ENCODE peak calls at places on chromosomes 5 and 9, in six cellular contexts. Y is AG10803, R is spleen, G is foreskin fibroblast, T is cardiac muscle cell, Q is fibroblast of pulmonary artery. B is an unnamed sample.

GRCh38 chr5:38948501-38948900 is 102.7 kb downstream of the OSMR start:
- DNase-seq in Y (peak; percentile 78), R (no peak), G (peak; percentile 20), T (peak; percentile 53), Q (peak; percentile 66), B (no peak)

GRCh38 chr9:99964336-99964735 is 57.9 kb downstream of the STX17 start:
- DNase-seq in Y (peak; percentile 25), R (no peak), G (no peak), T (no peak), Q (peak; percentile 6), B (no peak)

GRCh38 chr9:100186356-100186755 is 87.3 kb downstream of the INVS start:
- DNase-seq in Y (peak; percentile 8), R (no peak), G (no peak), T (no peak), Q (no peak), B (no peak)

GRCh38 chr9:114696814-114697544 is 15.0 kb upstream of the TEX48 start:
- DNase-seq in Y (no peak), R (no peak), G (no peak), T (no peak), Q (no peak), B (peak; percentile 91)

GRCh38 chr5:123472150-123472549 is 39.8 kb upstream of the CSNK1G3 start:
- DNase-seq in Y (no peak), R (no peak), G (no peak), T (peak; percentile 19), Q (peak; percentile 28), B (no peak)

GRCh38 chr5:1727571-1727970 is 72.1 kb downstream of the MRPL36 start:
- DNase-seq in Y (no peak), R (peak; percentile 68), G (no peak), T (no peak), Q (no peak), B (no peak)

GRCh38 chr5:107696071-107696470 is 25.3 kb upstream of the EFNA5 start:
- DNase-seq in Y (no peak), R (no peak), G (no peak), T (no peak), Q (no peak), B (no peak)

GRCh38 chr5:81389015-81389414 is 4.9 kb downstream of the ACOT12 start:
- DNase-seq in Y (no peak), R (no peak), G (no peak), T (no peak), Q (no peak), B (no peak)

GRCh38 chr9:123550797-123551196 is 194.8 kb downstream of the CRB2 start:
- DNase-seq in Y (no peak), R (no peak), G (no peak), T (no peak), Q (no peak), B (no peak)

GRCh38 chr5:154038604-154039457 is at the start of the genes FAM114A2 and MFAP3:
- DNase-seq in Y (peak; percentile 79), R (peak; percentile 98), G (peak; percentile 81), T (peak; percentile 88), Q (peak; percentile 88), B (peak; percentile 96)

GRCh38 chr5:154034944-154035343 is 3.8 kb downstream of the FAM114A2 start:
- DNase-seq in Y (no peak), R (no peak), G (no peak), T (no peak), Q (no peak), B (no peak)

GRCh38 chr5:154042751-154043150 is 4.0 kb downstream of the MFAP3 start:
- DNase-seq in Y (peak; percentile 35), R (no peak), G (no peak), T (peak; percentile 52), Q (peak; percentile 69), B (no peak)

GRCh38 chr5:154039458-154039829 is 677 bp downstream of the MFAP3 start:
- DNase-seq in Y (no peak), R (no peak), G (no peak), T (no peak), Q (no peak), B (no peak)

DNA sequence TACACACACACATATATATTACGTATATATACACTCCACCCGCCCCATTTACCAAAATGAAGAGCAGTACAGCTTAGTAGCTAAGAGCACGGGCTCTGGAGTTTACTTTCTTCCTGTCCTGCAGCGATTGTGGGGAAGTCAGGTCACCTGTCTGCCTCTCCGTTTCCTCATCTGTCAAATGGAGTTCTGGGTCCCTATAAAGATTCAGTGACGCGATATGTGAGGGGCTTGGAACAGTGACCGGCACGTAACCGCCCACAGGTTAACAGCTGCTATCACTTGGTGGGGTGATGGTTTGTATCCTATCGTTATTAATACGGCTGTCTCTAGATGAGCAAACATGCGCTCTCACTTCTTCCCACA is 488 bp downstream of the FAM114A2 start:
- DNase-seq in Y (no peak), R (peak; percentile 71), G (peak; percentile 5), T (no peak), Q (no peak), B (peak; percentile 83)
- H3K4me3 ChIP-seq in Y (peak overlapping the region; percentile 94), R (peak overlapping the region; percentile 84), G (peak overlapping the region; percentile 96), T (peak overlapping the region; percentile 70), Q (peak overlapping the region; percentile 84), B (peak overlapping the region; percentile 99)

GRCh38 chr9:83707518-83707767 is 315 bp downstream of the UBQLN1 start:
- DNase-seq in Y (peak; percentile 78), R (no peak), G (no peak), T (no peak), Q (no peak), B (no peak)
- TF ChIP-seq CTCF in Y (no peak), R (no peak), G (no peak), T (no peak), Q (no peak), B (no peak)

DNA sequence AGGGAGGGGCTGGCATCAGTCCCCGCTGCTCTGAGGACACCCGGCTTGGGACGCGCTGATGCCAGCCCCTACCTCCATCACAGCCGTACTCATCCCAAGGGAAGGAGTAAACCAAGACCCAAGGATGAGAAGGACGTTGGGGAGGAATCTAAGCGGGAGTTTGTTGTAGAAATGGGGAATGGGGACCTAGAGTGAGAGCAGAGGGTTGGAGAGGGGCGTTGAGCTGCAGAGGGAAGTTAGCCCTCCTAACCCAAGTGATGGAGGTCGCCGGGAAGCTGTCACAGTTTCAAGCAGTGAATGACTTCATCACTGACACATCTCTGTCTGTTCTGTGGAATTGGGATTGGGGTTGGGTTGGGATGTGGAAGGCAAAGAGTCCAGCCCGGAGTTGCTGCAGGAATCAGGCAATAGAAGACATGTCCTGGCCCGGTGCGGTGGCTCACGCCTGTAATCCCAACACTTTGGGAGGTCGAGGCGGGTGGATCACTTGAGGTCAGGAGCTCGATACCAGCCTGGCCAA is 759 bp upstream of the SUSD1 start:
- DNase-seq in Y (no peak), R (no peak), G (no peak), T (no peak), Q (no peak), B (no peak)
- H3K4me3 ChIP-seq in Y (no peak overlapping the region), R (peak overlapping the region; percentile 88), G (peak overlapping the region; percentile 47), T (peak overlapping the region; percentile 64), Q (peak overlapping the region; percentile 52), B (no peak overlapping the region)

DNA sequence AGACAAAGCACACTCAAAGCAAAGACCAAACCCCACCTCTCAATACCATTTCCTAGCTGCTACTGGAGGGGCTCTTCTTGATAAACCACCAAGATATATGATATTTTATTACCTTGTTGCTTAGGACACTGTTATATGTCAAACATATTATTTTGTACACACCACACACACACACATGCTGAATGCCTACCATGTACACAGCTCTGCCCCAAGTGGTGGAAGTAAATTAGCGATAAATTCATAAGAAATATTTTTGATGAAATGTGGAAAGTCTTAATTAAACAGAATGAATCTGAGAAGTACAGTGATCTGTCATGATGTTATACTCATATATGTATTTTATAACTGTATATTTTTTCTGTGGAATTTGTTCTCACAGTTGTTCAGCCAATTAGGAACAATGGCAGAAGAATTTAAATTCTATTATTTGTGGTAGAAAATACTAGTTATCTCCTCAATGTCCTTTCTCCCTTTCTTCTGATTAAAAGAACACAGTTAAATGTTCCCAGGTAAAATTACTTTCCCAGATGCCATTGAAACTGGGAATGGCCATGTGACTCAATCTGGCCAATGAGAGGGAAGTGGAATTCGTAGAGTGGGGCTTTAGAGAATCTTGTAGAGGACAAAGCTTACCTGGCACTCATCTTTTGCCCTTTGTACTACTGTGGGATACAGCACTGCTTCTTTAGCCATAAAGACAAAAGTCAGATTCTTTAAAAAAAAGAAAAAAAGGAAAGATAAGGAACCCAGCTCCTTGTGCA is 156.5 kb downstream of the SNCAIP start:
- DNase-seq in Y (no peak), R (no peak), G (no peak), T (no peak), Q (no peak), B (no peak)
- TF ChIP-seq CTCF in Y (peak; percentile 18), R (no peak), G (no peak), T (peak; percentile 10), Q (peak; percentile 15), B (no peak)

B was measured in GM12865.